ENCODE peak calls at places on chromosomes 6 and 20, in five cellular contexts. P is GM04504; D is HFFc6; F is NCI-H774; S is CD4-positive, alpha-beta T cell. Z is an unnamed sample.

GRCh38 chr6:36441307-36441894 is 1.3 kb downstream of the PXT1 start:
- DNase-seq in P (peak), D (peak), F (peak), S (peak), Z (peak)

GRCh38 chr6:32369678-32370077 is 2.0 kb downstream of the TSBP1 start:
- DNase-seq in P (peak), D (peak), F (no peak), S (no peak), Z (no peak)

GRCh38 chr6:116100419-116101297 is at the start of gene NT5DC1:
- DNase-seq in P (peak), D (peak), F (peak), S (peak), Z (peak)

GRCh38 chr6:108408453-108408852 is 113.6 kb downstream of the AFG1L start:
- DNase-seq in P (peak), D (no peak), F (no peak), S (no peak), Z (no peak)

GRCh38 chr6:40022867-40023266 is 88.6 kb upstream of the MOCS1 start:
- DNase-seq in P (no peak), D (no peak), F (no peak), S (no peak), Z (no peak)

GRCh38 chr20:50617022-50617421 is 74.3 kb downstream of the RIPOR3 start:
- DNase-seq in P (no peak), D (no peak), F (no peak), S (no peak), Z (no peak)

GRCh38 chr6:136365781-136366354 is 76.2 kb upstream of the BCLAF1 start:
- DNase-seq in P (no peak), D (no peak), F (no peak), S (no peak), Z (no peak)

GRCh38 chr6:122180132-122180531 is 219.3 kb upstream of the HSF2 start:
- DNase-seq in P (no peak), D (no peak), F (no peak), S (no peak), Z (no peak)